ENCODE peak calls at places on chromosomes 3 and 15, in eight cellular contexts. I, M, H, Y, U, N, A and O are unnamed samples.

GRCh38 chr3:83011471-83011870 is 1250.0 kb upstream of the GBE1 start:
- DNase-seq in I (no peak), M (no peak), H (no peak), Y (no peak), U (no peak), N (no peak), A (no peak), O (no peak)

GRCh38 chr3:13857702-13858380 is 22.0 kb downstream of the WNT7A start:
- DNase-seq in I (no peak), M (no peak), H (no peak), Y (no peak), U (no peak), N (no peak), A (no peak), O (no peak)

GRCh38 chr15:66780172-66780972 is 78.3 kb downstream of the SMAD6 start:
- DNase-seq in I (peak), M (no peak), H (peak), Y (no peak), U (no peak), N (peak), A (no peak), O (no peak)

GRCh38 chr3:25428003-25428861 is at the start of gene RARB:
- DNase-seq in I (peak), M (no peak), H (peak), Y (peak), U (peak), N (peak), A (peak), O (no peak)

GRCh38 chr15:60713096-60714084 is 234.4 kb upstream of the ICE2 start:
- DNase-seq in I (no peak), M (no peak), H (no peak), Y (no peak), U (no peak), N (peak), A (no peak), O (no peak)

GRCh38 chr3:71695000-71695482 is 30.2 kb downstream of the EIF4E3 start:
- DNase-seq in I (peak), M (no peak), H (peak), Y (no peak), U (no peak), N (no peak), A (no peak), O (no peak)

GRCh38 chr3:133792171-133792763 is 13.3 kb upstream of the SRPRB start:
- DNase-seq in I (no peak), M (no peak), H (no peak), Y (no peak), U (no peak), N (peak), A (no peak), O (no peak)

GRCh38 chr15:85312486-85312885 is 67.9 kb upstream of the AKAP13 start:
- DNase-seq in I (no peak), M (peak), H (peak), Y (no peak), U (no peak), N (peak), A (no peak), O (peak)

GRCh38 chr15:55742498-55742926 is 440 bp downstream of the PRTG start:
- DNase-seq in I (peak), M (peak), H (peak), Y (no peak), U (no peak), N (peak), A (peak), O (no peak)

GRCh38 chr3:166785851-166786250 is 594.2 kb downstream of the ZBBX start:
- DNase-seq in I (no peak), M (no peak), H (no peak), Y (no peak), U (no peak), N (no peak), A (no peak), O (no peak)

GRCh38 chr3:152148579-152148978 is 120.2 kb upstream of the MBNL1 start:
- DNase-seq in I (no peak), M (no peak), H (no peak), Y (no peak), U (no peak), N (no peak), A (no peak), O (no peak)

GRCh38 chr3:169624533-169624972 is 39.0 kb downstream of the MECOM start:
- DNase-seq in I (no peak), M (no peak), H (no peak), Y (no peak), U (no peak), N (peak), A (no peak), O (no peak)

GRCh38 chr15:74365619-74366445 is 1.6 kb downstream of the CYP11A1 start:
- DNase-seq in I (no peak), M (no peak), H (peak), Y (no peak), U (no peak), N (peak), A (peak), O (no peak)

DNA sequence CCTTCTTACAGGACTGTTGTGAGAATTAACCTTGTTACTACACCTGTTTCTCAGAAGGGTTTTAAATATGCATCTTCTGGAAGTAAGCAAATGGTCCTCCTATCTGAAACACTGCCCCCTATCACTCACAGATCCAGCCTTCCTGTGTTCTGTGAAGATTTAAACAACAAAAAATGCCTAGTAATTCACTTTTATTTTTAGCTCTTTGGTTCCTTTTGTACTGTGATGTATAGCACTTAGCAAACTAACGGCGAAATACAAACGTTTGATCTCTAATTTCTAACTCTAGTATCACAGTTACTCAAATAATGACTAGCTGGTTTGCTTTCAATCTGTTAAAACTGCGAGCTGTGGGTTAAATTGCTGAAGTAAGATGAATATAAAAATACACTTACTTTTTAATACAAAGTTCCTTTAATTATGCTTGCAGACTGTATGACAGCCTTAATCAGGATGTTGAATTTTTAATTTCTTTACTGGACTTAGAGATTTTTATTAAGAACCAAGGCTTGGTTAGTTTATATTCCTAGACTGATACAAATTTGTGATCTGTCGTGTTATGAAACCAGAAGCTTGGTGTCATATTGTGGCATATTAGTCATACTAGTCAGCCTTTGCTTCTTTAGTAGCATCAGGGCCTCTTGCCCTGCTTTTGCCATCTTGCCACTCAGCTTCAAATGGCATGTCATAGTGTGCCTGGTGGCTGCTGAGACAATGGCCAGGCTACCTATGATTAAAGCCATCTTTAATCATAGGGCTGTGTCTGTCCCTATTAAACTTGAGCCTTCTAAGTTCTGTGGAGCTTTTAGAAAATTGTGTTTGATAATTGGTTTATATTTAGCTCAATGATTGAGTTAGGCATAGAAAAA is 9.2 kb downstream of the EIF3J start:
- DNase-seq in I (no peak), M (no peak), H (no peak), Y (no peak), U (no peak), N (peak), A (no peak), O (peak)
- TF ChIP-seq CTCF in I (no peak), M (no peak), H (peak), Y (no peak), U (peak), N (peak), A (peak), O (peak)

DNA sequence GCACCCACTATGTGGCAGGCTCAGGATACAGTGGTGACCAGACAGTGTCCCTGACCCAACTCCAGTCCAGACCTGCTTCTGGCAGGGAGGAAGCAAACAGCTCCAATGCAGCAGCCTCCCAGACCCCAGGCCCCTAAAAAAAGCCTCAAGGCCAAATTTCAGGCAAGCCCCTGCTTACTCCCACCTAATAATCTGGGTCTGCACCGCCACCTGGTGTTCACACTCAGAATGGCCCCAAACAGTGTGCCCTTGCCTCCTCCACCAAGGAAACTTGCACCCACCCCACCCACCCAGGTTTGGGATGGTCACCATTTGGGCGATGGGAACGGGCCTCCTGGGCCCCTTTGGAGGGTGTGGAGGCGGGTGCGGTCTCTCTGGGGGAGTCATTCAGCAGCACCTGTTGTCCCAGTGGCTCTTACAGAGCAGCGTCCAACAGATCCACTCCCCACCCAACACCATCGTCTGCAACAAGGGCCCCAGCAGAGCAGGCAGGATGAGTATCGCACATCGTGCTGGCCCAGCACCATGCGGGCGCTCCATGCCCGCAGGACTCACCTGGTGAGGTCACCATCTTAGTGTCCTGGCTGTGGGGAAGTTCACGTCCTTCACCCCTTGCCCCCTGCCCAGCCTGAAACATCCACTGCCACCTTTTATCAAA is 17.3 kb downstream of the C3orf18 start:
- DNase-seq in I (peak), M (peak), H (peak), Y (no peak), U (no peak), N (peak), A (peak), O (no peak)
- TF ChIP-seq CTCF in I (no peak), M (no peak), H (peak), Y (peak), U (peak), N (peak), A (peak), O (peak)

GRCh38 chr3:101849714-101850326 is 506 bp downstream of the NFKBIZ start:
- DNase-seq in I (no peak), M (peak), H (no peak), Y (peak), U (no peak), N (no peak), A (peak), O (no peak)
- TF ChIP-seq CTCF in I (no peak), M (no peak), H (no peak), Y (no peak), U (no peak), N (no peak), A (no peak), O (no peak)

GRCh38 chr3:8649757-8650156 is 5.2 kb upstream of the SSUH2 start:
- DNase-seq in I (no peak), M (no peak), H (no peak), Y (no peak), U (no peak), N (no peak), A (no peak), O (no peak)

GRCh38 chr3:8650583-8651416 is 6.2 kb upstream of the SSUH2 start:
- DNase-seq in I (no peak), M (no peak), H (no peak), Y (no peak), U (no peak), N (no peak), A (no peak), O (no peak)

GRCh38 chr3:8647137-8647970 is 2.8 kb upstream of the SSUH2 start:
- DNase-seq in I (no peak), M (no peak), H (peak), Y (no peak), U (no peak), N (no peak), A (no peak), O (no peak)

GRCh38 chr3:8651418-8652322 is 7.1 kb upstream of the SSUH2 start:
- DNase-seq in I (no peak), M (no peak), H (peak), Y (no peak), U (no peak), N (no peak), A (no peak), O (no peak)

DNA sequence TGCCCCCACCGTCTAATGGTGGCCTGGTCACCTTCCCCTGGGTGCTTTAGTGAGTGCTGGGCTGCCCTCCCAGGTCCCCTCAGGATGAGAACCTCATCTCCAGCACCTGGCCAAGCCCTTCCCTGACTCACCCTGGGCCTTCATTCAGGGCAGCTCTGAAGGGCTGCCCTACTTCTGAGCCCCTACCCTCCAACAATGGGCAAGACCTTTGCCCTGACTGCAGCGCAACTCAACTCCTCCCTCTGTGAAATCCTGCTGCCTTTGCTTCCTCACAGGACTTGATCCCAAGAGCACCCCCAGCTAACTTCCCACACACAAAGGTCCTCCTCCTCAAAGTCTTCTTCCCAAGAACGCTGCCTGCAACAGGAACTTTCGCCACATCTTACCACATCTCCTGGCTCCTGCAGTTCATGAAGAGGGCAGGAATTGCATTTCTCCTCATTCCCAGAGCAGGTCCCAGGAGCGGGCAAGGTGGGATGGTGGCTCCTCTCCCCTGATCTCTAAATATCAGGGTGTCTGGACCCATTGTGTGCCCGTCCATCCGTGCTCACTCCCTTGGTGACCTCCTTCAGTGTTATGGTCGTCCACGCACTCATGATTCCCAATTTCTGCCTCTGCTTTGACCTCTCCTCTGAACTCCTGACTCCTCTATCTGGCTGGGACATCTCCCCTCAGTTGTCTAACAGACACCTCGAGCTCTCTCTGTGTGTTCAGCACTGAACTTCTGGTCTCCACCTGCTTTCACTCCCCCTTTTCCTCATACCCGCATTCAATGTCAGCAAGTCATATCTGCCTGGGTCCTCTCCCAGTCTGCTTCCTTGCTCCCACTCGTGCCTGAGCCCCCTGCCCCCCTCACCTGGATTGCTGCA is 4.5 kb upstream of the SSUH2 start:
- DNase-seq in I (no peak), M (no peak), H (no peak), Y (no peak), U (no peak), N (no peak), A (no peak), O (no peak)
- TF ChIP-seq CTCF in I (no peak), M (no peak), H (no peak), Y (no peak), U (no peak), N (no peak), A (no peak), O (no peak)

GRCh38 chr3:195221876-195222617 is 48.9 kb downstream of the XXYLT1 start:
- DNase-seq in I (no peak), M (no peak), H (no peak), Y (no peak), U (no peak), N (no peak), A (no peak), O (no peak)

GRCh38 chr3:195224980-195225580 is 45.9 kb downstream of the XXYLT1 start:
- DNase-seq in I (no peak), M (no peak), H (no peak), Y (no peak), U (no peak), N (no peak), A (no peak), O (no peak)

GRCh38 chr3:195226900-195227447 is 44.0 kb downstream of the XXYLT1 start:
- DNase-seq in I (no peak), M (no peak), H (no peak), Y (no peak), U (no peak), N (peak), A (no peak), O (no peak)

GRCh38 chr3:195226445-195226844 is 44.5 kb downstream of the XXYLT1 start:
- DNase-seq in I (no peak), M (no peak), H (no peak), Y (no peak), U (no peak), N (no peak), A (no peak), O (no peak)

GRCh38 chr3:195224156-195224979 is 46.6 kb downstream of the XXYLT1 start:
- DNase-seq in I (no peak), M (peak), H (no peak), Y (no peak), U (no peak), N (no peak), A (no peak), O (no peak)
- TF ChIP-seq CTCF in I (no peak), M (no peak), H (no peak), Y (no peak), U (no peak), N (no peak), A (no peak), O (no peak)

GRCh38 chr3:58355174-58355573 is 22.5 kb downstream of the PXK start:
- DNase-seq in I (no peak), M (no peak), H (no peak), Y (no peak), U (no peak), N (no peak), A (no peak), O (no peak)

GRCh38 chr3:58352624-58353023 is 19.9 kb downstream of the PXK start:
- DNase-seq in I (no peak), M (no peak), H (no peak), Y (no peak), U (no peak), N (no peak), A (no peak), O (no peak)

GRCh38 chr3:58351920-58352319 is 19.2 kb downstream of the PXK start:
- DNase-seq in I (no peak), M (no peak), H (no peak), Y (no peak), U (no peak), N (no peak), A (no peak), O (no peak)

GRCh38 chr3:58356054-58356453 is 23.4 kb downstream of the PXK start:
- DNase-seq in I (no peak), M (peak), H (peak), Y (no peak), U (no peak), N (no peak), A (peak), O (no peak)

DNA sequence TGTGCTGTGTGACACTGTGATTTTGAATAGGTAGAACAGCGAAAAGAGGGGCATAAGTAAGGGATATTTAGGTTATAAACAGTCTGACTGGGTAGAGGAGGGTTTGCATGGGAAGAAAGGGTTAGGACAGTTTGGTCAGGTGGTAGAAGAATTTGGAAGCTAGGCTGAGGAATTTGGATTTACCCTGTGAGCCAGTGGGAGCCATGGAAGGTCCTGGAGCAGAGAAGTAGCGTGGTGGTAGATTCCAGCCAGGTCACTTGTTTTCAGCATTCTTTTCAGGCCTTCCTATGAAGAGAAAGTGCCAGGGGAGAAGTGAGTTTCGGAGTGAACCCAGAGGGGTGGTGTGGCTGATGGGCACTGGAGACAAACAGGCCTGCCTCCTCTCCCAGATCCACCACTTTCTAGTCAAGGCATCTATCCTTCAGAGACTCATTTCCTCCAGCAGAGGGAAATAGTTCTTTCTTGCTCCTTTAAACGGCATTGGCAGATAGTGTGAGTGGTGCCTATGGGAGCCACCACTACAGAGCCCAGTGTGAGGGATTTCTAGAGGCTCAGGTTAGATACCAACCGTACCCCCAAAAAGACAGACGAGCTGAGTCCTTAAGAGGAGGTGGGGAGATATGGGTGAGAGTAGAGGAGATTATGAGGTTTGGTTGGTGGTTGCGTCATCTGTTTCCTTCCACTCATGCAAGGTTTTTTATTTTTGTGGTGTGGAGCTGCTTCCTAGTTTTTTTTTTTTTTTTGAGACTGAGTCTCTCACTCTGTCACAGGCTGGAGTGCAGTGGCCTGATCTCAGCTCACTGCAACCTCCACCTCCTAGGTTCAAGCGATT is 21.2 kb downstream of the PXK start:
- DNase-seq in I (no peak), M (no peak), H (no peak), Y (no peak), U (no peak), N (peak), A (no peak), O (no peak)
- TF ChIP-seq CTCF in I (no peak), M (no peak), H (no peak), Y (no peak), U (no peak), N (peak), A (no peak), O (no peak)

DNA sequence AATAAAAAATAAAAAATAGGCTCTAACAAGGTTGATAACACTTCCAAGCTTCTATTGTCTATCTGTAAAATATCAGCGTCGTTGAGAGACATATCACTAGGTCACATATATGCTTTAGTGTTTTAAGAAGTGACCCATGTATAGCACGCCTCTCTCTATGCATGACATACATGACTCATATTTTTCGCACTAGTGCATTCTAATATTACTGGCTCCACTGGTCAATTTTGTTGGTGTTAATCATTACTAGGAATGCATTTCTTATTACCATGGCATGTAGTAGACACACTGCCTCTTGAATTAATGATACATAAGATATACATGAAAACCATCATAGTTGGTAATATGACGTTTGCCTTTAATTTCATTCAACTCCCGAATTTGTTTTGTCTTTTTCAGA is 203.1 kb downstream of the CHL1 start:
- DNase-seq in I (no peak), M (no peak), H (no peak), Y (no peak), U (no peak), N (no peak), A (no peak), O (no peak)
- TF ChIP-seq CTCF in I (no peak), M (no peak), H (no peak), Y (no peak), U (no peak), N (no peak), A (no peak), O (no peak)

GRCh38 chr15:70604671-70605070 is 158.7 kb downstream of the UACA start:
- DNase-seq in I (no peak), M (no peak), H (peak), Y (no peak), U (no peak), N (peak), A (no peak), O (no peak)
- TF ChIP-seq CTCF in I (no peak), M (no peak), H (peak), Y (no peak), U (no peak), N (peak), A (no peak), O (no peak)